ENCODE peak calls at places on chromosomes 12 and 14, in six cellular contexts. V, I, Q, L, X and U are unnamed samples.

GRCh38 chr12:63930971-63931370 is 86.5 kb downstream of the SRGAP1 start:
- DNase-seq in L (no peak), Q (no peak), V (no peak), X (no peak), I (no peak), U (no peak)

GRCh38 chr12:57796996-57797395 is 14.4 kb downstream of the TSFM start:
- DNase-seq in I (no peak), Q (no peak), L (no peak), X (no peak), V (no peak), U (no peak)

GRCh38 chr14:103019827-103020226 is 37.5 kb downstream of the CDC42BPB start:
- DNase-seq in I (no peak), L (no peak), V (no peak), Q (no peak), X (no peak), U (no peak)

GRCh38 chr12:129840145-129840884 is 63.5 kb downstream of the TMEM132D start:
- DNase-seq in I (no peak), V (no peak), X (no peak), L (no peak), Q (no peak), U (no peak)

GRCh38 chr14:100202712-100203111 is 36.2 kb upstream of the YY1 start:
- DNase-seq in L (no peak), Q (no peak), V (peak), X (no peak), I (no peak), U (no peak)

GRCh38 chr14:96349286-96350075 is 13.7 kb downstream of the ATG2B start:
- DNase-seq in Q (no peak), X (no peak), I (no peak), L (no peak), V (no peak), U (no peak)

GRCh38 chr14:43579743-43580142 is 927.3 kb downstream of the FSCB start:
- DNase-seq in X (no peak), Q (no peak), L (no peak), V (no peak), I (no peak), U (no peak)

GRCh38 chr14:24237463-24237955 is 4.8 kb downstream of the GMPR2 start:
- DNase-seq in X (no peak), V (no peak), L (no peak), Q (no peak), I (no peak), U (no peak)

GRCh38 chr12:104709692-104710435 is 248.2 kb downstream of the SLC41A2 start:
- DNase-seq in Q (no peak), V (no peak), X (no peak), I (no peak), L (no peak), U (no peak)

GRCh38 chr12:49146406-49146805 is 15.2 kb upstream of the TUBA1B start:
- DNase-seq in X (no peak), L (no peak), V (no peak), Q (no peak), I (no peak), U (no peak)

GRCh38 chr12:19779393-19780056 is 340.2 kb downstream of the AEBP2 start:
- DNase-seq in V (no peak), X (no peak), Q (no peak), I (no peak), L (no peak), U (peak)

GRCh38 chr12:97229036-97229435 is 233.6 kb upstream of the RMST start:
- DNase-seq in L (no peak), Q (no peak), X (no peak), I (no peak), V (no peak), U (no peak)

GRCh38 chr12:2383276-2384028 is 330.7 kb downstream of the CACNA1C start:
- DNase-seq in V (no peak), Q (no peak), L (no peak), I (no peak), X (no peak), U (peak)

GRCh38 chr12:851913-852312 is 97.6 kb downstream of the RAD52 start:
- DNase-seq in I (no peak), V (peak), X (no peak), L (no peak), Q (peak), U (no peak)

GRCh38 chr14:25116607-25117006 is 66.7 kb upstream of the STXBP6 start:
- DNase-seq in V (no peak), X (no peak), Q (no peak), I (no peak), L (no peak), U (no peak)

GRCh38 chr12:116389990-116390655 is 112.6 kb upstream of the MED13L start:
- DNase-seq in V (peak), I (peak), X (no peak), L (no peak), Q (peak), U (no peak)

GRCh38 chr14:76464856-76465255 is 88.9 kb downstream of the ESRRB start:
- DNase-seq in I (no peak), L (no peak), X (no peak), V (no peak), Q (no peak), U (peak)

GRCh38 chr12:40312982-40313576 is 88.3 kb downstream of the LRRK2 start:
- DNase-seq in V (peak), Q (peak), I (no peak), X (no peak), L (no peak), U (no peak)

GRCh38 chr12:2416158-2416557 is 363.4 kb downstream of the CACNA1C start:
- DNase-seq in Q (no peak), L (no peak), V (no peak), I (no peak), X (no peak), U (no peak)

GRCh38 chr12:48890657-48891418 is 25.2 kb upstream of the RND1 start:
- DNase-seq in I (peak), V (peak), X (peak), Q (no peak), L (peak), U (peak)

GRCh38 chr14:43031598-43031997 is 1424.9 kb downstream of the LRFN5 start:
- DNase-seq in Q (peak), X (no peak), V (no peak), L (no peak), I (no peak), U (no peak)

GRCh38 chr12:32273063-32273521 is 126.3 kb upstream of the FGD4 start:
- DNase-seq in I (no peak), Q (no peak), V (no peak), L (no peak), X (no peak), U (no peak)

GRCh38 chr14:54366726-54367707 is 29.8 kb upstream of the CDKN3 start:
- DNase-seq in Q (peak), X (peak), I (peak), L (peak), V (peak), U (peak)

GRCh38 chr14:95025941-95026340 is 131.4 kb downstream of the DICER1 start:
- DNase-seq in Q (no peak), X (no peak), L (no peak), I (no peak), V (no peak), U (no peak)

GRCh38 chr12:128098725-128099124 is 168.2 kb upstream of the TMEM132C start:
- DNase-seq in X (no peak), I (no peak), V (no peak), L (peak), Q (no peak), U (no peak)

GRCh38 chr14:25121342-25122129 is 71.6 kb upstream of the STXBP6 start:
- DNase-seq in I (no peak), X (no peak), L (no peak), V (no peak), Q (no peak), U (no peak)

GRCh38 chr14:101557321-101557695 is 4.0 kb upstream of the DIO3 start:
- DNase-seq in I (no peak), Q (no peak), V (no peak), L (no peak), X (no peak), U (no peak)

GRCh38 chr12:96193725-96194571 is at the start of gene ELK3:
- DNase-seq in Q (peak), I (no peak), V (peak), L (peak), X (peak), U (peak)

GRCh38 chr12:26226629-26227375 is 31.4 kb downstream of the SSPN start:
- DNase-seq in I (no peak), Q (no peak), V (no peak), X (no peak), L (peak), U (peak)
- H3K27ac ChIP-seq in I (no peak), Q (no peak), V (no peak), X (no peak), L (peak), U (no peak)

DNA sequence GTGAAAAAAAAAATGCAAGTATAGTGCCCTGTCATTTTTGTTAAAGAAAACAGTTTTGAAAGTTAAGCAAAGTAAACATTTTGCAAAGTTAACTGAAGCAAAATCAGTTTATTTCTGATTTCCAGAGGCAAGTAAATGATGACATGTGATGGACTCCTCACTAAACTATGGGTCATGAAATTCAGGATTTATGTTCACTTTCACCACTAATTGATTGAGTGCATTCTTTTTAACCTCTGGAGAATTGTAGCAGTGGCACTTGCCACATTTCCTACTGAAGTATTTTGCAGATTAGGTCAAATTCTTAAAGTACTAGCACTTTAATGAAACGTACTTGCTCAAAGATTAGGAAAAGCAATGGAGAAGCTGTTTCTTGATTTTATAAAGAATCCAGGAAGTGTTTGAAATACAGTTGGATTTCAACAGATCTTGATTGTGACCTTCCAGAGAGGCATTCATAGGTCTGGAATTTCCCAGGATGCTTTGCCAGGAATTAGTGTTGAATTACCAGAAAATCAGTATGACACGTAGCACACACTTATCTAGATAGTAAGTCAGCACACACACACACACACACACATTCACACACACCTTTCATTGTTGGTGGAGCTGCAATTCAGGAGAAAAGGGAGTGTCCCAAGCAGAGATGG is 162.6 kb downstream of the MYRFL start:
- DNase-seq in I (peak), X (no peak), Q (peak), L (peak), V (peak), U (no peak)
- H3K27ac ChIP-seq in I (peak), X (no peak), Q (peak), L (peak), V (peak), U (no peak)

GRCh38 chr12:124666722-124667259 is 99.4 kb upstream of the NCOR2 start:
- DNase-seq in L (no peak), I (no peak), X (no peak), Q (no peak), V (no peak), U (no peak)

GRCh38 chr12:124667671-124668337 is 100.4 kb upstream of the NCOR2 start:
- DNase-seq in X (no peak), V (no peak), L (peak), Q (no peak), I (no peak), U (no peak)

GRCh38 chr12:124664395-124665111 is 97.1 kb upstream of the NCOR2 start:
- DNase-seq in I (no peak), V (no peak), L (no peak), Q (no peak), X (no peak), U (no peak)

GRCh38 chr12:124665516-124665915 is 98.1 kb upstream of the NCOR2 start:
- DNase-seq in Q (no peak), X (no peak), V (no peak), L (no peak), I (no peak), U (no peak)

GRCh38 chr12:124668602-124669001 is 101.2 kb upstream of the NCOR2 start:
- DNase-seq in I (no peak), X (no peak), L (no peak), V (no peak), Q (no peak), U (no peak)
- H3K27ac ChIP-seq in I (no peak), X (peak), L (no peak), V (no peak), Q (no peak), U (no peak)

GRCh38 chr12:23006413-23006812 is 381.4 kb downstream of the ETNK1 start:
- DNase-seq in X (no peak), V (no peak), Q (no peak), L (no peak), I (no peak), U (no peak)

GRCh38 chr12:23001487-23001886 is 376.5 kb downstream of the ETNK1 start:
- DNase-seq in V (no peak), Q (no peak), X (no peak), L (no peak), I (no peak), U (no peak)

GRCh38 chr12:23005387-23005786 is 380.4 kb downstream of the ETNK1 start:
- DNase-seq in L (no peak), X (no peak), Q (no peak), I (no peak), V (no peak), U (no peak)

GRCh38 chr12:23004473-23005020 is 379.6 kb downstream of the ETNK1 start:
- DNase-seq in X (no peak), Q (no peak), I (no peak), L (no peak), V (no peak), U (no peak)

DNA sequence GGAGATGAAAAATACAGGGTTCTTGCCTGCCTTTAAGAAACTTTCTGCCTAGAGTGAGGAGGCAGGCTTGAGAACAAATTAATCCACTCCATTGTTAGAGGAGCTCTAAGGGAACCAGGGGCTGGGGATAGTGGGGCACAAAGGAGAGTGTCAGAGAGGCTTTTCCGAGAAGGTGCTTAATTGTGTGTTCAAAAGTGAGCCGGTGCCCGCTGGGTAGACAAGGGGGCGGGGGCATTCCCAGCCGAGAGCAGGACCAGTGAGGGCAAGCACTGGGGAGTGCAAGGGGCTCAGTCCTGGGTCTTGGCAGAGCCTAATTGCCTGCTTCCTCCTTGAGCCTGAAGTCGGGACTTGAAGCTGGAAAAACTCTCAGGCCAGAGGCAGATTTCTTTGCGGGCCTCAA is 377.4 kb downstream of the ETNK1 start:
- DNase-seq in I (no peak), X (no peak), Q (no peak), V (no peak), L (no peak), U (peak)
- H3K27ac ChIP-seq in I (no peak), X (no peak), Q (no peak), V (no peak), L (no peak), U (peak)

GRCh38 chr12:6083606-6084005 is 40.9 kb downstream of the VWF start:
- DNase-seq in L (no peak), I (no peak), X (no peak), Q (no peak), V (no peak), U (no peak)

GRCh38 chr12:6084969-6085450 is 39.5 kb downstream of the VWF start:
- DNase-seq in L (no peak), I (no peak), V (no peak), Q (no peak), X (no peak), U (peak)

GRCh38 chr12:6082613-6083012 is 41.9 kb downstream of the VWF start:
- DNase-seq in L (no peak), I (no peak), X (no peak), V (no peak), Q (no peak), U (no peak)

GRCh38 chr12:6085841-6086240 is 38.6 kb downstream of the VWF start:
- DNase-seq in X (no peak), Q (no peak), I (no peak), V (no peak), L (no peak), U (no peak)

DNA sequence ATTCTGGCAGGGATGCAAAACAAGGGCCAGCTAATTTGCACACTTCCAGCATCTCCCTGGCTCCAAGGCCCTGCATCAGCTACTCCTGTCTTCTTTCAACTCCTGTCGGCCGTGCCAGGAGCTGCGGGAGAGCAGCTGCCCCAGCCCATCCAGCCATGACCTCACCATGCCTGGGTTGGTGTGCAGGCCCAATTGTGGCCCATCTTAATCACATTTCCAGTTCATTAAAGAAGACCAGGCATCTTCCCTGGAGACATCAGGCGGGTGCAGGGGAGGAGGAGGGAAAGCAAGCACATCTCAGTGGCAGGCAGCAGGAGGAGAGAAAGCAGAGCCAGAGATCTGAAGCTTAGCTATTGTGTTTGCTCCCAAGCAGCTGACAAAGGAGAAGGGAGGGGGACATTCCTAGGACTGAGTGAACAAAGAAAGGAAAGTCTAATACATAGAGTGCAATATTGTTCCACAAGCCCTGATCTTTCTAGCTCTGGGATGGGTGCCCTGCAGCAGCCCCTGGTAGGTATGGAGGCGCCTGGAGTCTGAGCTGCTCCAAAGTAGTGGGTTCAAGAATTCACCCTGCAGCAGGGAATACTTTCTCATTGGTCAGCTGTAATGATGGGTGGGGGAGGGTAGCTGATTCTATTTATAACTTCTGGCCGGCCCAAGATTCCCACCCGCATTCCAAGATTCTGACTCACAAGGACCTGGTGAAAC is 40.1 kb downstream of the VWF start:
- DNase-seq in L (no peak), I (peak), V (no peak), X (no peak), Q (peak), U (peak)
- H3K27ac ChIP-seq in L (no peak), I (peak), V (no peak), X (no peak), Q (no peak), U (peak)